ENCODE peak calls at places on chromosomes 4 and X, in six cellular contexts. One of them, this sample, is unnamed.

GRCh38 chr4:46937493-46937892 is 28.4 kb upstream of the COX7B2 start:
- DNase-seq in heart left ventricle: no peak
- DNase-seq in BE2C: no peak
- DNase-seq in bronchial epithelial cell: no peak
- DNase-seq in left ventricle myocardium inferior: no peak
- DNase-seq in cardiac muscle cell: peak; percentile 12
- DNase-seq in this sample: no peak

GRCh38 chr4:52643846-52644245 is 15.3 kb downstream of the USP46 start:
- DNase-seq in heart left ventricle: peak; percentile 74
- DNase-seq in BE2C: peak; percentile 25
- DNase-seq in bronchial epithelial cell: peak; percentile 29
- DNase-seq in left ventricle myocardium inferior: peak; percentile 87
- DNase-seq in cardiac muscle cell: peak; percentile 76
- DNase-seq in this sample: peak; percentile 91

GRCh38 chr4:13143234-13143633 is 340.9 kb downstream of the RAB28 start:
- DNase-seq in heart left ventricle: no peak
- DNase-seq in BE2C: peak; percentile 6
- DNase-seq in bronchial epithelial cell: no peak
- DNase-seq in left ventricle myocardium inferior: no peak
- DNase-seq in cardiac muscle cell: no peak
- DNase-seq in this sample: no peak

GRCh38 chr4:147732516-147733193 is 767 bp downstream of the ARHGAP10 start:
- DNase-seq in heart left ventricle: peak; percentile 73
- DNase-seq in BE2C: peak; percentile 46
- DNase-seq in bronchial epithelial cell: peak; percentile 23
- DNase-seq in left ventricle myocardium inferior: peak; percentile 44
- DNase-seq in cardiac muscle cell: peak; percentile 61
- DNase-seq in this sample: peak; percentile 59

GRCh38 chr4:90190510-90190909 is 63.3 kb downstream of the CCSER1 start:
- DNase-seq in heart left ventricle: no peak
- DNase-seq in BE2C: peak; percentile 57
- DNase-seq in bronchial epithelial cell: no peak
- DNase-seq in left ventricle myocardium inferior: no peak
- DNase-seq in cardiac muscle cell: no peak
- DNase-seq in this sample: no peak

GRCh38 chrX:9089652-9090051 is 55.7 kb upstream of the FAM9B start:
- DNase-seq in heart left ventricle: no peak
- DNase-seq in BE2C: no peak
- DNase-seq in bronchial epithelial cell: no peak
- DNase-seq in left ventricle myocardium inferior: no peak
- DNase-seq in cardiac muscle cell: no peak
- DNase-seq in this sample: no peak

GRCh38 chr4:151584101-151584500 is 175.1 kb downstream of the FHIP1A start:
- DNase-seq in heart left ventricle: no peak
- DNase-seq in BE2C: no peak
- DNase-seq in bronchial epithelial cell: peak; percentile 91
- DNase-seq in left ventricle myocardium inferior: no peak
- DNase-seq in cardiac muscle cell: no peak
- DNase-seq in this sample: no peak

GRCh38 chrX:84469226-84469625 is 33.0 kb downstream of the HDX start:
- DNase-seq in heart left ventricle: no peak
- DNase-seq in BE2C: peak; percentile 28
- DNase-seq in bronchial epithelial cell: peak; percentile 35
- DNase-seq in left ventricle myocardium inferior: no peak
- DNase-seq in cardiac muscle cell: peak; percentile 41
- DNase-seq in this sample: no peak

GRCh38 chr4:120897981-120898719 is 24.4 kb downstream of the PRDM5 start:
- DNase-seq in heart left ventricle: no peak
- DNase-seq in BE2C: no peak
- DNase-seq in bronchial epithelial cell: no peak
- DNase-seq in left ventricle myocardium inferior: no peak
- DNase-seq in cardiac muscle cell: no peak
- DNase-seq in this sample: no peak

GRCh38 chr4:7762376-7763040 is 177.2 kb downstream of the AFAP1 start:
- DNase-seq in heart left ventricle: no peak
- DNase-seq in BE2C: no peak
- DNase-seq in bronchial epithelial cell: no peak
- DNase-seq in left ventricle myocardium inferior: no peak
- DNase-seq in cardiac muscle cell: no peak
- DNase-seq in this sample: peak; percentile 7
- H3K36me3 ChIP-seq in heart left ventricle: peaks cover 27% of the 10 kb centered on the region
- H3K36me3 ChIP-seq in BE2C: peaks cover 88% of the 10 kb centered on the region
- H3K36me3 ChIP-seq in bronchial epithelial cell: peaks cover 21% of the 10 kb centered on the region
- H3K36me3 ChIP-seq in left ventricle myocardium inferior: peaks cover 1% of the 10 kb centered on the region
- H3K36me3 ChIP-seq in cardiac muscle cell: no peaks in the 10 kb centered on the region
- H3K36me3 ChIP-seq in this sample: no peaks in the 10 kb centered on the region

DNA sequence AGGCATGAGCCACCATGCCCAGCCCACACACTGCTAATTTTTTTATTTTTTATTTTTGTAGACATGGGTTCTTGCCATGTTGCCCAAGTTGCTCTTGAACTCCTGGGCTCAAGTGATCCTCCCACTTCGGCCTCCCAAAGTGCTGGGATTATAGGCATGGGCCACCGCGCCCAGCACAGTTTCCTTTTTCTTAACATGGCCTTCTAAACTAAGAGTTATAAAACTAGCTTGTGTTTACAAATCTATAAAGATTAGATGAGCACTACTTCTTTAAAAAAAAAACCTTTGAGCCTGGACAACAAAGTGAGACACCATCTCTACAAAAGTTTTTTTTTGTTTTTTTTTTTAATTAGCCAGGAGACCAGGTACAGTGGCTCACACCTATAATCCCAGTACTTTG is 10.7 kb downstream of the GRSF1 start:
- DNase-seq in heart left ventricle: no peak
- DNase-seq in BE2C: no peak
- DNase-seq in bronchial epithelial cell: no peak
- DNase-seq in left ventricle myocardium inferior: no peak
- DNase-seq in cardiac muscle cell: no peak
- DNase-seq in this sample: no peak
- H3K36me3 ChIP-seq in heart left ventricle: peaks cover 99% of the 10 kb centered on the region
- H3K36me3 ChIP-seq in BE2C: peaks cover 92% of the 10 kb centered on the region
- H3K36me3 ChIP-seq in bronchial epithelial cell: peaks cover 15% of the 10 kb centered on the region
- H3K36me3 ChIP-seq in left ventricle myocardium inferior: peaks cover 93% of the 10 kb centered on the region
- H3K36me3 ChIP-seq in cardiac muscle cell: peaks cover 81% of the 10 kb centered on the region
- H3K36me3 ChIP-seq in this sample: peaks cover 12% of the 10 kb centered on the region

DNA sequence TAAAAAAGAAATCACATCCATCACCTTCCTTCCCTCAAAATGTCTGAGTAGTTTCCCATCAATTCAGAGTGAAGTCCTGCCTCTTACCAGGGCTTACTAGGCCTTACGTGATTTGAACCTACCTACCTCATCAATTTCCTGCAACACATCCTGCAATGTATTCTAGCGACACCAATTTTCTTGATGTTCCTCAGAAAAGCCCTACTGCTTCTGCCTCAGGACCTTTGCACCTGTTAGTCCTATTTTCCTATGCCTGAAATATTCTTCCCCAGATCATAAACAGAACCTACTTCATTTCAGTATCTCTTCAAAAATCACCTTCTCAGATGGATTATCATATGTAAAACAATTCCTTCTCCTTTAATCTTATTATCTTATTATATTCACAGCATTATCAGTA is 52.8 kb downstream of the ZAR1 start:
- DNase-seq in heart left ventricle: no peak
- DNase-seq in BE2C: no peak
- DNase-seq in bronchial epithelial cell: no peak
- DNase-seq in left ventricle myocardium inferior: no peak
- DNase-seq in cardiac muscle cell: no peak
- DNase-seq in this sample: no peak
- H3K36me3 ChIP-seq in heart left ventricle: peaks cover 91% of the 10 kb centered on the region
- H3K36me3 ChIP-seq in BE2C: peaks cover 24% of the 10 kb centered on the region
- H3K36me3 ChIP-seq in bronchial epithelial cell: peaks cover 12% of the 10 kb centered on the region
- H3K36me3 ChIP-seq in left ventricle myocardium inferior: peaks cover 88% of the 10 kb centered on the region
- H3K36me3 ChIP-seq in cardiac muscle cell: peaks cover 68% of the 10 kb centered on the region
- H3K36me3 ChIP-seq in this sample: peaks cover 9% of the 10 kb centered on the region

DNA sequence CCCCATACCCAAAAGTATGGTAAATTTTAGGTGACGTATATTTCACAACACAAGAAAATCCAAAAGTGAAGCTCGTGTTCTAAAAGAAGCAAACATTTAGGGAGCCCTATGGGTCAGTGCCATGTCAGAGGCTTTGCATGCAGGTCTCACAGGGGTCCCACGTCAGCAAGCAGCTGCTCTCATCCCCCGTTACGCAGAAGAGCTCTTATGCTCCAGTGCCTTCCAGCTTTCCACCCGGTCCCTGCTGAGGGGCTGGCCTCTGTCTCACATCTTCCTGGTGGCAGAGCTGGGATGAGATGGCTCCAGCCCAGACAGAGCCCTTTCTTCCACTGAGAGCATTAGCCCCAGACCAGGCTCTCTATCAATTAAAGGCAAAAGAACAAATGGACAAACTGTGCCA is 82.0 kb downstream of the IRF2 start:
- DNase-seq in heart left ventricle: no peak
- DNase-seq in BE2C: no peak
- DNase-seq in bronchial epithelial cell: no peak
- DNase-seq in left ventricle myocardium inferior: no peak
- DNase-seq in cardiac muscle cell: no peak
- DNase-seq in this sample: no peak
- H3K36me3 ChIP-seq in heart left ventricle: peaks cover 96% of the 10 kb centered on the region
- H3K36me3 ChIP-seq in BE2C: peaks cover 18% of the 10 kb centered on the region
- H3K36me3 ChIP-seq in bronchial epithelial cell: peaks cover 14% of the 10 kb centered on the region
- H3K36me3 ChIP-seq in left ventricle myocardium inferior: peaks cover 93% of the 10 kb centered on the region
- H3K36me3 ChIP-seq in cardiac muscle cell: peaks cover under 1% of the 10 kb centered on the region
- H3K36me3 ChIP-seq in this sample: peaks cover 86% of the 10 kb centered on the region

DNA sequence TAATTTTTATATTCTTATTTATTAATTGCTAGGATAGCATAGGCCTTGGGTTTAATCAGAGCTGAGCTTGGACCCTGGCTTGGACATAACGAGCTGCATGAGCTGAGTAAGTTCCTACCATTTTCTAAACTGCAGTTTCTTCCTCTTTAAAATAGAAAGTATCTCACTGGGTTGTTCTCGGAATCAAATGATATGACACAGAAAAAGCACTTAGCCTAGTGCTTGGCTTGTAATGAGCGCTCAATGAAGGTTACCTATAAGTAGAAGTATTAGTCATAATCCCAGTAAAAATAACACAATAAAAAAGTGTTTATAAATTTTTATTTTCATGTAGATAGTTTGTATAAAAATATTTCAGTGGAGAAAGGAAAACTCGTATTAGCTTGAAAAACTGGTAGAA is 113.3 kb upstream of the PDLIM3 start:
- DNase-seq in heart left ventricle: no peak
- DNase-seq in BE2C: no peak
- DNase-seq in bronchial epithelial cell: no peak
- DNase-seq in left ventricle myocardium inferior: no peak
- DNase-seq in cardiac muscle cell: no peak
- DNase-seq in this sample: no peak
- H3K36me3 ChIP-seq in heart left ventricle: peaks cover 10% of the 10 kb centered on the region
- H3K36me3 ChIP-seq in BE2C: peaks cover 3% of the 10 kb centered on the region
- H3K36me3 ChIP-seq in bronchial epithelial cell: no peaks in the 10 kb centered on the region
- H3K36me3 ChIP-seq in left ventricle myocardium inferior: peaks cover 66% of the 10 kb centered on the region
- H3K36me3 ChIP-seq in cardiac muscle cell: peaks cover 95% of the 10 kb centered on the region
- H3K36me3 ChIP-seq in this sample: peaks cover 25% of the 10 kb centered on the region

GRCh38 chrX:69626129-69626528 is 10.2 kb downstream of the EDA start:
- DNase-seq in heart left ventricle: no peak
- DNase-seq in BE2C: no peak
- DNase-seq in bronchial epithelial cell: no peak
- DNase-seq in left ventricle myocardium inferior: no peak
- DNase-seq in cardiac muscle cell: no peak
- DNase-seq in this sample: no peak
- H3K36me3 ChIP-seq in heart left ventricle: no peaks in the 10 kb centered on the region
- H3K36me3 ChIP-seq in BE2C: no peaks in the 10 kb centered on the region
- H3K36me3 ChIP-seq in bronchial epithelial cell: no peaks in the 10 kb centered on the region
- H3K36me3 ChIP-seq in left ventricle myocardium inferior: no peaks in the 10 kb centered on the region
- H3K36me3 ChIP-seq in cardiac muscle cell: no peaks in the 10 kb centered on the region
- H3K36me3 ChIP-seq in this sample: no peaks in the 10 kb centered on the region

GRCh38 chrX:134776844-134777370 is 118.6 kb upstream of the PLAC1 start:
- DNase-seq in heart left ventricle: no peak
- DNase-seq in BE2C: no peak
- DNase-seq in bronchial epithelial cell: no peak
- DNase-seq in left ventricle myocardium inferior: no peak
- DNase-seq in cardiac muscle cell: no peak
- DNase-seq in this sample: no peak

GRCh38 chrX:134782796-134783195 is 124.5 kb upstream of the PLAC1 start:
- DNase-seq in heart left ventricle: no peak
- DNase-seq in BE2C: no peak
- DNase-seq in bronchial epithelial cell: peak; percentile 44
- DNase-seq in left ventricle myocardium inferior: no peak
- DNase-seq in cardiac muscle cell: peak; percentile 59
- DNase-seq in this sample: no peak

DNA sequence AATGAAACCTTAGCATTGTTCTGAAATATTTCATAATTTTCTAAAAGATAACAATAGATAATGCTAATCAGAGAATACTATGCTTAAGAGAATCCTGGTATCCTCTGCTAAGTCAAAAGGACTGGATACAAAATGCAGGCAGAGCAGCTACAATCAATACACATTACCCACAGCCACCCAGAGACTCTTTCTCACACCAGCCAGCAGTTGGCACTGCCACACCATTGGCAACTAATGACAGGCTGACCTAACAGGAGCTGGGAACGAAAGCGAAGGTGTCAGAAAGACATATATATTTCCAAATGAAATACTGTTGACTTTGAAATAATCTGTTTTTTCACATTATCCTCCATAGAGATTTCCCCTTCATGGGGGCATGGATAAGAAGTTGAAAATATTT is 122.6 kb upstream of the PLAC1 start:
- DNase-seq in heart left ventricle: no peak
- DNase-seq in BE2C: no peak
- DNase-seq in bronchial epithelial cell: no peak
- DNase-seq in left ventricle myocardium inferior: no peak
- DNase-seq in cardiac muscle cell: no peak
- DNase-seq in this sample: peak; percentile 51
- H3K36me3 ChIP-seq in heart left ventricle: peaks cover 52% of the 10 kb centered on the region
- H3K36me3 ChIP-seq in BE2C: no peaks in the 10 kb centered on the region
- H3K36me3 ChIP-seq in bronchial epithelial cell: no peaks in the 10 kb centered on the region
- H3K36me3 ChIP-seq in left ventricle myocardium inferior: peaks cover 10% of the 10 kb centered on the region
- H3K36me3 ChIP-seq in cardiac muscle cell: peaks cover 4% of the 10 kb centered on the region
- H3K36me3 ChIP-seq in this sample: no peaks in the 10 kb centered on the region

This sample was measured in right lobe of liver.